ENCODE peak calls at places on chromosomes 1 and 21, in six cellular contexts. One of them, this sample, is unnamed.

GRCh38 chr1:20250346-20250989 is 40.2 kb upstream of the VWA5B1 start:
- DNase-seq in SK-N-SH: no peak
- DNase-seq in neural progenitor cell: no peak
- DNase-seq in HCT116: no peak
- DNase-seq in hepatocyte: peak
- DNase-seq in MM.1S: no peak
- DNase-seq in this sample: no peak

GRCh38 chr1:59367269-59368006 is 70.5 kb downstream of the FGGY start:
- DNase-seq in SK-N-SH: no peak
- DNase-seq in neural progenitor cell: peak
- DNase-seq in HCT116: no peak
- DNase-seq in hepatocyte: peak
- DNase-seq in MM.1S: no peak
- DNase-seq in this sample: no peak

GRCh38 chr1:150981177-150981804 is 801 bp upstream of the ANXA9 start:
- DNase-seq in SK-N-SH: no peak
- DNase-seq in neural progenitor cell: peak
- DNase-seq in HCT116: no peak
- DNase-seq in hepatocyte: peak
- DNase-seq in MM.1S: no peak
- DNase-seq in this sample: peak

GRCh38 chr1:83845437-83846071 is 153.4 kb downstream of the TTLL7 start:
- DNase-seq in SK-N-SH: no peak
- DNase-seq in neural progenitor cell: no peak
- DNase-seq in HCT116: no peak
- DNase-seq in hepatocyte: peak
- DNase-seq in MM.1S: no peak
- DNase-seq in this sample: no peak

GRCh38 chr1:159800177-159800935 is 1.8 kb upstream of the FCRL6 start:
- DNase-seq in SK-N-SH: no peak
- DNase-seq in neural progenitor cell: no peak
- DNase-seq in HCT116: no peak
- DNase-seq in hepatocyte: no peak
- DNase-seq in MM.1S: peak
- DNase-seq in this sample: no peak

GRCh38 chr1:37342736-37343135 is 131.6 kb upstream of the ZC3H12A start:
- DNase-seq in SK-N-SH: no peak
- DNase-seq in neural progenitor cell: peak
- DNase-seq in HCT116: no peak
- DNase-seq in hepatocyte: no peak
- DNase-seq in MM.1S: no peak
- DNase-seq in this sample: no peak

GRCh38 chr1:52629021-52629643 is 3.8 kb upstream of the SHISAL2A start:
- DNase-seq in SK-N-SH: peak
- DNase-seq in neural progenitor cell: peak
- DNase-seq in HCT116: no peak
- DNase-seq in hepatocyte: no peak
- DNase-seq in MM.1S: no peak
- DNase-seq in this sample: no peak

GRCh38 chr1:41418868-41419583 is 57.8 kb downstream of the FOXO6 start:
- DNase-seq in SK-N-SH: no peak
- DNase-seq in neural progenitor cell: peak
- DNase-seq in HCT116: peak
- DNase-seq in hepatocyte: peak
- DNase-seq in MM.1S: no peak
- DNase-seq in this sample: no peak

GRCh38 chr1:168454211-168454815 is 89.5 kb downstream of the XCL2 start:
- DNase-seq in SK-N-SH: no peak
- DNase-seq in neural progenitor cell: no peak
- DNase-seq in HCT116: no peak
- DNase-seq in hepatocyte: no peak
- DNase-seq in MM.1S: no peak
- DNase-seq in this sample: no peak

GRCh38 chr1:206975313-206975712 is 5.1 kb upstream of the FCAMR start:
- DNase-seq in SK-N-SH: peak
- DNase-seq in neural progenitor cell: no peak
- DNase-seq in HCT116: no peak
- DNase-seq in hepatocyte: no peak
- DNase-seq in MM.1S: no peak
- DNase-seq in this sample: no peak

GRCh38 chr1:97392701-97393100 is 528.1 kb downstream of the DPYD start:
- DNase-seq in SK-N-SH: no peak
- DNase-seq in neural progenitor cell: no peak
- DNase-seq in HCT116: no peak
- DNase-seq in hepatocyte: no peak
- DNase-seq in MM.1S: no peak
- DNase-seq in this sample: no peak

GRCh38 chr1:165853528-165854075 is 26.2 kb downstream of the UCK2 start:
- DNase-seq in SK-N-SH: no peak
- DNase-seq in neural progenitor cell: no peak
- DNase-seq in HCT116: no peak
- DNase-seq in hepatocyte: no peak
- DNase-seq in MM.1S: no peak
- DNase-seq in this sample: no peak

GRCh38 chr1:201383647-201384405 is 6.3 kb upstream of the TNNT2 start:
- DNase-seq in SK-N-SH: no peak
- DNase-seq in neural progenitor cell: no peak
- DNase-seq in HCT116: no peak
- DNase-seq in hepatocyte: peak
- DNase-seq in MM.1S: no peak
- DNase-seq in this sample: no peak

GRCh38 chr21:34791776-34792503 is 123.1 kb downstream of the CLIC6 start:
- DNase-seq in SK-N-SH: peak
- DNase-seq in neural progenitor cell: no peak
- DNase-seq in HCT116: no peak
- DNase-seq in hepatocyte: no peak
- DNase-seq in MM.1S: no peak
- DNase-seq in this sample: no peak

GRCh38 chr21:34788879-34789278 is 120.1 kb downstream of the CLIC6 start:
- DNase-seq in SK-N-SH: no peak
- DNase-seq in neural progenitor cell: no peak
- DNase-seq in HCT116: no peak
- DNase-seq in hepatocyte: no peak
- DNase-seq in MM.1S: no peak
- DNase-seq in this sample: no peak

GRCh38 chr21:34792504-34793089 is 123.8 kb downstream of the CLIC6 start:
- DNase-seq in SK-N-SH: no peak
- DNase-seq in neural progenitor cell: no peak
- DNase-seq in HCT116: no peak
- DNase-seq in hepatocyte: no peak
- DNase-seq in MM.1S: no peak
- DNase-seq in this sample: no peak

GRCh38 chr21:34790341-34790740 is 121.5 kb downstream of the CLIC6 start:
- DNase-seq in SK-N-SH: no peak
- DNase-seq in neural progenitor cell: no peak
- DNase-seq in HCT116: no peak
- DNase-seq in hepatocyte: no peak
- DNase-seq in MM.1S: no peak
- DNase-seq in this sample: no peak

GRCh38 chr21:34790834-34791233 is 122.0 kb downstream of the CLIC6 start:
- DNase-seq in SK-N-SH: peak
- DNase-seq in neural progenitor cell: no peak
- DNase-seq in HCT116: no peak
- DNase-seq in hepatocyte: no peak
- DNase-seq in MM.1S: no peak
- DNase-seq in this sample: no peak
- TF ChIP-seq EZH2phosphoT487 in SK-N-SH: no peak
- TF ChIP-seq EZH2phosphoT487 in neural progenitor cell: no peak
- TF ChIP-seq EZH2phosphoT487 in HCT116: no peak
- TF ChIP-seq EZH2phosphoT487 in hepatocyte: no peak
- TF ChIP-seq EZH2phosphoT487 in MM.1S: no peak
- TF ChIP-seq EZH2phosphoT487 in this sample: no peak

GRCh38 chr1:109388208-109388711 is 9.5 kb downstream of the SORT1 start:
- DNase-seq in SK-N-SH: no peak
- DNase-seq in neural progenitor cell: no peak
- DNase-seq in HCT116: no peak
- DNase-seq in hepatocyte: no peak
- DNase-seq in MM.1S: no peak
- DNase-seq in this sample: no peak

GRCh38 chr1:109391626-109392025 is 6.1 kb downstream of the SORT1 start:
- DNase-seq in SK-N-SH: no peak
- DNase-seq in neural progenitor cell: no peak
- DNase-seq in HCT116: no peak
- DNase-seq in hepatocyte: no peak
- DNase-seq in MM.1S: no peak
- DNase-seq in this sample: peak

GRCh38 chr1:109388884-109389637 is 8.7 kb downstream of the SORT1 start:
- DNase-seq in SK-N-SH: no peak
- DNase-seq in neural progenitor cell: no peak
- DNase-seq in HCT116: no peak
- DNase-seq in hepatocyte: no peak
- DNase-seq in MM.1S: no peak
- DNase-seq in this sample: no peak

GRCh38 chr1:109391161-109391556 is 6.6 kb downstream of the SORT1 start:
- DNase-seq in SK-N-SH: no peak
- DNase-seq in neural progenitor cell: no peak
- DNase-seq in HCT116: no peak
- DNase-seq in hepatocyte: no peak
- DNase-seq in MM.1S: no peak
- DNase-seq in this sample: no peak

GRCh38 chr1:109389638-109390341 is 7.9 kb downstream of the SORT1 start:
- DNase-seq in SK-N-SH: no peak
- DNase-seq in neural progenitor cell: no peak
- DNase-seq in HCT116: no peak
- DNase-seq in hepatocyte: no peak
- DNase-seq in MM.1S: no peak
- DNase-seq in this sample: no peak
- H3K27ac ChIP-seq in SK-N-SH: no peak
- H3K27ac ChIP-seq in neural progenitor cell: no peak
- H3K27ac ChIP-seq in HCT116: no peak
- H3K27ac ChIP-seq in hepatocyte: peak
- H3K27ac ChIP-seq in MM.1S: no peak
- H3K27ac ChIP-seq in this sample: peak

GRCh38 chr1:24392604-24392946 is 21.0 kb downstream of the STPG1 start:
- DNase-seq in SK-N-SH: no peak
- DNase-seq in neural progenitor cell: no peak
- DNase-seq in HCT116: no peak
- DNase-seq in hepatocyte: no peak
- DNase-seq in MM.1S: no peak
- DNase-seq in this sample: no peak
- TF ChIP-seq CTCF in SK-N-SH: no peak
- TF ChIP-seq CTCF in neural progenitor cell: no peak
- TF ChIP-seq CTCF in HCT116: peak
- TF ChIP-seq CTCF in hepatocyte: no peak
- TF ChIP-seq CTCF in MM.1S: peak
- TF ChIP-seq CTCF in this sample: peak

DNA sequence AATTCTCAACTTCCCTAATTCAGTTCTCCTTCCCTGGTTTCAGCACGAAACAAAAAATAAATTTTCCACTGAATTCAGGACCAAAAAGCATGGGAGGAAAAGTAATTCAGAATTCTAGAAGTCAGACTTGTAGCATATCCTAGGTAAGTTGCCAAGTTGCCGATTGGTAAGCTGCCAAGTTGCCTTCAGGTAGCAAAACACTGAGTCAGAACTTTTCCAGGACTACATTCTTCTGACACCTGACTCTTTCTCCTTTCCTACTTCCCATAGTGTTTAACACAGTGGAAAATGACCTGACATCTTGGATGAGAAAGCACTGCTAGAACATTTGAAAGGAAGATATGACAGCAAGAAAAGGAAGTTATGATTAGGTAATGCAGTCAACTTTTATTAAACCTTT is 322.8 kb downstream of the SPATA17 start:
- DNase-seq in SK-N-SH: no peak
- DNase-seq in neural progenitor cell: no peak
- DNase-seq in HCT116: no peak
- DNase-seq in hepatocyte: no peak
- DNase-seq in MM.1S: no peak
- DNase-seq in this sample: no peak
- TF ChIP-seq EZH2phosphoT487 in SK-N-SH: no peak
- TF ChIP-seq EZH2phosphoT487 in neural progenitor cell: no peak
- TF ChIP-seq EZH2phosphoT487 in HCT116: no peak
- TF ChIP-seq EZH2phosphoT487 in hepatocyte: no peak
- TF ChIP-seq EZH2phosphoT487 in MM.1S: no peak
- TF ChIP-seq EZH2phosphoT487 in this sample: no peak

This sample was measured in OCI-LY7.